ENCODE peak calls at places on chromosome 10, in seven cellular contexts. F is tibial artery, L is pancreas, G is HFFc6, V is transverse colon, D is brain microvascular endothelial cell, A is mammary epithelial cell. U is an unnamed sample.

GRCh38 chr10:107978455-107978854 is 813.9 kb upstream of the SORCS1 start:
- DNase-seq in F (no peak), L (no peak), G (no peak), V (no peak), D (no peak), A (no peak), U (no peak)

GRCh38 chr10:36469585-36469984 is 655.8 kb upstream of the ANKRD30A start:
- DNase-seq in F (no peak), L (no peak), G (no peak), V (no peak), D (peak), A (peak), U (no peak)

GRCh38 chr10:42543840-42544372 is 94.5 kb downstream of the ZNF33B start:
- DNase-seq in F (no peak), L (no peak), G (no peak), V (no peak), D (no peak), A (peak), U (no peak)

GRCh38 chr10:21649441-21649872 is 115.4 kb downstream of the MLLT10 start:
- DNase-seq in F (no peak), L (no peak), G (no peak), V (no peak), D (no peak), A (peak), U (no peak)

GRCh38 chr10:56823849-56824248 is 462.8 kb upstream of the ZWINT start:
- DNase-seq in F (no peak), L (no peak), G (no peak), V (no peak), D (no peak), A (peak), U (no peak)

GRCh38 chr10:1074063-1074747 is 18.0 kb downstream of the WDR37 start:
- DNase-seq in F (no peak), L (no peak), G (no peak), V (no peak), D (no peak), A (no peak), U (no peak)

GRCh38 chr10:92076722-92077121 is 153.2 kb downstream of the BTAF1 start:
- DNase-seq in F (no peak), L (no peak), G (no peak), V (no peak), D (no peak), A (no peak), U (no peak)

GRCh38 chr10:132206806-132207535 is 20.2 kb downstream of the DPYSL4 start:
- DNase-seq in F (no peak), L (peak), G (no peak), V (no peak), D (no peak), A (no peak), U (no peak)

GRCh38 chr10:18984531-18984930 is 64.1 kb upstream of the MALRD1 start:
- DNase-seq in F (no peak), L (no peak), G (no peak), V (no peak), D (no peak), A (no peak), U (no peak)

GRCh38 chr10:61905837-61906236 is 4.3 kb downstream of the ARID5B start:
- DNase-seq in F (no peak), L (no peak), G (no peak), V (no peak), D (no peak), A (no peak), U (no peak)

GRCh38 chr10:11168423-11169100 is 150.9 kb downstream of the CELF2 start:
- DNase-seq in F (no peak), L (no peak), G (no peak), V (no peak), D (no peak), A (no peak), U (no peak)

GRCh38 chr10:2335626-2336025 is 598.3 kb upstream of the ADARB2 start:
- DNase-seq in F (no peak), L (no peak), G (no peak), V (no peak), D (no peak), A (no peak), U (no peak)

GRCh38 chr10:104274762-104275721 is 6.1 kb downstream of the GSTO2 start:
- DNase-seq in F (no peak), L (peak), G (no peak), V (peak), D (no peak), A (peak), U (peak)

GRCh38 chr10:24541239-24541753 is 182.4 kb downstream of the ARHGAP21 start:
- DNase-seq in F (no peak), L (no peak), G (no peak), V (no peak), D (no peak), A (peak), U (no peak)

GRCh38 chr10:35421553-35422178 is 85.4 kb downstream of the CCNY start:
- DNase-seq in F (peak), L (no peak), G (peak), V (peak), D (peak), A (peak), U (no peak)
- TF ChIP-seq CTCF in F (no peak), L (no peak), G (no peak), V (no peak), D (no peak), A (no peak), U (no peak)

GRCh38 chr10:121974535-121975294 is at the start of gene NSMCE4A:
- DNase-seq in F (peak), L (peak), G (peak), V (peak), D (peak), A (peak), U (peak)
- TF ChIP-seq CTCF in F (peak), L (peak), G (no peak), V (peak), D (no peak), A (peak), U (peak)

DNA sequence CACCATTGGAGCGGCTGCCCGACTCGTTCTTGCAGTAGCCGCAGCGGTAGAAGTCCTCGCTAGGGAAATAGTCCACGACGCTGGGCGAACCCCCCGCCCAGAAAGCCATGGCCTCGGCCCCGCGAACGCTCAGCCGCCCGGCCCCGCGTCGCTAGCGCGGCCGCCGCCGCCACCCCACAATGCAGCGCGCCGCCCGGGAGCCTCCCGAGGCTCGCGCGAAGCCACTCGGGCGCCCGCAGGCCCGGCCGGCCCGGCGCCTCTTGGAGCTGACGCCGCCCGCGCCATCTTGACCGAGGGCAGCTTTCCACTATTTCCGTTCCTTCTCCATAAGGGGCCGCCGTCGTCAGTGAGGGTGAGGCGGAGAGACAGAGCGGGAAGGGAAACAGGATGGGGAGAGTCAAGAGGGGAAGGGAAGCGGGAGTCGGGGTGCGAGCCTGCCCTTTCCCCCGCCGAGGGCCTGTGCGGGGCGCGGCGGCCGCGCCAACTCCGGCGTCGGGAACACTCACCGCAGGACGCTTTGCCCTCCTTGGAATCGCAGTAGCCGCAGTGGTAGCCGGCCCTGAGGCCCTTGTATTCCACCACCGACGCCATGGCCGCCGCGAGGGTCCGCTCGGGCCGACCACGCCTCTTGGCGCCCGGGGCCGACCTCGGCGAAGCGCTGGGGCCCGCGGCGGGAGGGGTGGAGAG is at the start of gene ATE1:
- DNase-seq in F (peak), L (peak), G (peak), V (peak), D (peak), A (peak), U (peak)
- TF ChIP-seq CTCF in F (peak), L (no peak), G (peak), V (no peak), D (peak), A (no peak), U (peak)

DNA sequence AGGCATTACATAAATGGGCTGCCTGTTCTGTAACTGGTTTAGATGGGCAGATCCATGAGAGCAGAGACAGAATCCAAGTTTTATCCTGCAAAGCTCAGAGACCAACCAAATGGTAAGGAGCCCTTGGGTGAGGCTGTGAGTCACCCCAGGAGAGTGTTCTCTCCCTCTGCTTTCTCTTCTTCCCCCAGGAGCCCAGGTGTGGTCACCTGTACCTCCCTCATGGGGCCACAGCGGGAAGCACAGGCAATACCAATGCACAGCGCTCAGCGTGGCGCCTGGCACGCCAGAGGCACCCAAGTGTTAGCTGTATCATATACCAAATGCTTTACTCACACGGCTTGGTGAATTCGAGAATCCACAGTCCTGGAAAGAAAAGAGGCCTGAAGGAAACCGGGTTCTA is 39.4 kb downstream of the CTBP2 start:
- DNase-seq in F (no peak), L (peak), G (no peak), V (peak), D (no peak), A (peak), U (no peak)
- TF ChIP-seq CTCF in F (no peak), L (no peak), G (no peak), V (no peak), D (no peak), A (peak), U (no peak)

DNA sequence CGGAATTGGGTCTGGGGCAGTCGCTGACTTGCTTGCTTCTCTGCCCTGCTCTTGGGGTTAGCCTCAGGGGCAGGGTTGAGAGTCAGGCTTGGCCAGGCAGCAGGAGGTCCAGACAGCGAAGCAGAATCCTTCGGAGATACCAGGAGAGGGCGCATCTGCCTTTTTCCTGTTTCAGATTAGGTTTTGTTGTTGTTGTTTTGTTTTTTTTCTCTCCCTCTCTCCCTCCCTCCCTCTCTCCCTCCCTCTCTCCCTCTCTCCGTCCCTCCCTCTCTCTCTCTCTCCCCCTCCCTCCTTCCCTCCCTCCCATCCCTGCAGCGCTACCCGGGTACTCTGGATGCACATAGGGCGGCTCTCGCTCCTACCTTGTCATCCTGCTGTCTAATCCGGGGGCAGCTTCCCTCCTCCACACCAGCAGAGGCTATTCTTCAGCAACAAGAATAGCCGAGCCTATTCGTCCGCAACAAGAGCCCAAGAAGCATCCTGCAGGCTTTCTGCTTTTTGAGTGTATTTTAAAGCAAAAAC is 758 bp upstream of the OPTN start:
- DNase-seq in F (no peak), L (peak), G (peak), V (peak), D (peak), A (peak), U (peak)
- TF ChIP-seq CTCF in F (no peak), L (no peak), G (no peak), V (peak), D (peak), A (peak), U (no peak)

DNA sequence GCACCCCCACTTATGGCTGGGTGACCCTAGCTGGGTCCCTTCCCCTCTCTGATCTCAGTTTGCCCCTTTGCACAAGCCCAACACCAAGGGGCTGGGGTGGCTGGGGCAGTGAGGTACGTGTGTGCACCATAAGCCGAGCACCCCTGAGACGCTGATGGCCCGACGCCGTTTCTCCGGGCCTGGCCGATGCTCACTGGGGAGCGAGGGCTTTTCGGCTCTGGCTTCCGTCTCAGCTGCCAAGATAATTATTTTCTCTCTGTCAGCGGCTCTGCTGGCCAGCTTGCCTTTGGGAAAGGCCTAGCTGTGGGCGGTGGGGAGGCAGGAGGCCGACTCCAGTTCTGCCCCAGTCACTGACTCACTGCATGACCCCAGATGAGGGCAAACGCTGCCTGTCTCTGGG is 91.0 kb downstream of the ZMIZ1 start:
- DNase-seq in F (peak), L (no peak), G (peak), V (no peak), D (peak), A (no peak), U (no peak)
- TF ChIP-seq CTCF in F (no peak), L (no peak), G (no peak), V (no peak), D (no peak), A (no peak), U (no peak)

GRCh38 chr10:125337510-125337909 is 177.1 kb upstream of the CTBP2 start:
- DNase-seq in F (no peak), L (no peak), G (no peak), V (no peak), D (no peak), A (no peak), U (no peak)
- TF ChIP-seq CTCF in F (no peak), L (no peak), G (peak), V (no peak), D (no peak), A (no peak), U (no peak)

GRCh38 chr10:127278001-127278400 is 81.6 kb upstream of the INSYN2A start:
- DNase-seq in F (no peak), L (no peak), G (peak), V (no peak), D (peak), A (no peak), U (no peak)
- TF ChIP-seq CTCF in F (no peak), L (no peak), G (peak), V (no peak), D (no peak), A (no peak), U (no peak)

DNA sequence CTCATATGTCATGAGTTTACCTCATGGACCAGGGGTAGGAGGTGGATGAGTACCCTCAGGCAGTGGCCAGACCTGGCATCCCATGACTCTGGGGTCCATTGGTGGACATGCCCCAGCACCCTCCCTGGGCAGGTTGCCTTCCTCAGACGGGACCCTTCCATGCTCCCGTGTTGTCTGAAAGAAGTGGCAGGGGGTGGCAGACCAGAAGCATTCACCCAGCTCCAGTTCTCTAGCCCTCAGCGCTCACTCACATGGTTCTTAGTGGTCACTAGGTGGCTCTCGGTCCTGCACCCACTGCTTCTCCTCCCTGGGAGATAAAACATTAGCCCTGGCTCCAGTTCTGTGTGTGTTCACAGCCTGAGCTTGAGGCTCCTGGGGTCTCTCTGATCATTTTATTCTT is 6.0 kb downstream of the RBP3 start:
- DNase-seq in F (no peak), L (no peak), G (no peak), V (no peak), D (peak), A (no peak), U (no peak)
- TF ChIP-seq CTCF in F (no peak), L (no peak), G (peak), V (no peak), D (peak), A (no peak), U (no peak)

U was measured in neural crest cell.